ENCODE peak calls at places on chromosome 13, in five cellular contexts. M is astrocyte of the spinal cord, R is IMR-90, C is ascending aorta, L is fibroblast of lung. I is an unnamed sample.

GRCh38 chr13:28817204-28817603 is 2.9 kb upstream of the MTUS2 start:
- DNase-seq in C (no peak), L (no peak), M (no peak), R (no peak), I (no peak)

GRCh38 chr13:78596701-78597550 is 6.4 kb downstream of the POU4F1 start:
- DNase-seq in R (no peak), L (no peak), C (no peak), M (no peak), I (no peak)

GRCh38 chr13:100392709-100393630 is 195.6 kb downstream of the GGACT start:
- DNase-seq in M (peak), L (peak), C (peak), R (peak), I (peak)

GRCh38 chr13:66586489-66586888 is 643.6 kb downstream of the PCDH9 start:
- DNase-seq in M (no peak), C (no peak), L (peak), R (no peak), I (no peak)

GRCh38 chr13:109998808-109999528 is 212.6 kb upstream of the IRS2 start:
- DNase-seq in R (peak), L (peak), C (no peak), M (peak), I (no peak)

GRCh38 chr13:79434578-79434977 is 28.5 kb upstream of the RBM26 start:
- DNase-seq in M (peak), L (peak), R (peak), C (no peak), I (no peak)

GRCh38 chr13:104650426-104650825 is 1584.2 kb upstream of the SLC10A2 start:
- DNase-seq in M (no peak), R (no peak), C (no peak), L (no peak), I (no peak)

GRCh38 chr13:30791354-30791921 is 56.1 kb downstream of the ALOX5AP start:
- DNase-seq in L (peak), R (peak), C (no peak), M (peak), I (no peak)

GRCh38 chr13:32731576-32731975 is 145.3 kb downstream of the PDS5B start:
- DNase-seq in C (no peak), R (peak), L (peak), M (peak), I (no peak)

GRCh38 chr13:85419611-85420010 is 379.6 kb downstream of the SLITRK6 start:
- DNase-seq in M (no peak), C (no peak), L (no peak), R (no peak), I (no peak)

GRCh38 chr13:64551755-64552154 is 2678.4 kb downstream of the PCDH9 start:
- DNase-seq in L (peak), C (no peak), R (peak), M (peak), I (no peak)

GRCh38 chr13:40732658-40733057 is 38.3 kb downstream of the MRPS31 start:
- DNase-seq in R (no peak), C (no peak), L (no peak), M (no peak), I (no peak)

GRCh38 chr13:70424428-70424827 is 316.2 kb upstream of the KLHL1 start:
- DNase-seq in M (no peak), L (no peak), R (no peak), C (no peak), I (no peak)

GRCh38 chr13:57437587-57437986 is 194.0 kb upstream of the PCDH17 start:
- DNase-seq in C (no peak), M (no peak), R (no peak), L (no peak), I (no peak)

GRCh38 chr13:24254151-24254810 is 55.1 kb upstream of the C1QTNF9 start:
- DNase-seq in R (no peak), M (no peak), L (no peak), C (peak), I (peak)

GRCh38 chr13:62119739-62120700 is 704.4 kb upstream of the PCDH20 start:
- DNase-seq in R (peak), C (no peak), L (peak), M (peak), I (no peak)

DNA sequence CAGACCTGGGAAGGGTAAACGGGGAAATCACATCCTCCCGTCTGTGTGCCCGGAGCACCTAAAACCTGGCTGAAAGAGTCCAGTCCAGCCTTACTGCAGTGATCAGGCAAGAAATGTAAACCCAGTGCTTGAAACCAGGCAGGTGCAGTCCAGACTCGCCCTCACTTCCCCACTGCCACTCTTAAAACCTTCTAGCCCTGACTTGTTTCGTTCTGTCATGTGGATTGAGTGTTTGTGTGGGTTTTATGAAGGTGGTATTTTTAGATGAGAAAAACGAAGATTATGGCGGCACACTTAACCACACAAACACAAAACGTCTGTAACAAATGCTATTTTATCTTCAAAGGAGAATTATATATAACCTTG is 836 bp upstream of the CKAP2 start:
- DNase-seq in L (peak), R (peak), C (no peak), M (peak), I (no peak)
- H3K4me3 ChIP-seq in L (peak), R (peak), C (peak), M (peak), I (peak)

DNA sequence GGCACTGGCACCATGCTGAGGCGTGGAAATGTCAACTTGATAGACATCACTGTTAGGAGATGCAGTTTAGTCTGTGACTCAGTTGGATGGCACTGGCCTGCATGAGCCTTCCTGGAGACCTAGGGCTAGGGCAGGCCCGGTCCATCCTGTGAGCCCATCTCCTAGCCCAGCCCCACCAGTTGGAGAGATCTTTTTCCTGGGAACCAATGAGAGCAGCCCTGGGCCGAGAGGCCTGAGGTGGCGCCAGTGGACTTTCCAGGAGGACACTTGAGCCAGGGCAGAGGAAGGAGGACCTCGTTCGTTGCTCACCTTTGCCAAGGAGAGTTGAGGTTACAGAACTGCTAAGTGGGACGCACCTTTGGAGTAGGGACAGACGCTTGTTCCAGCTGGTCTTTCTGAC is 100.5 kb upstream of the TEX29 start:
- DNase-seq in R (no peak), C (no peak), L (no peak), M (no peak), I (no peak)
- H3K4me3 ChIP-seq in R (no peak), C (peak), L (no peak), M (no peak), I (no peak)

GRCh38 chr13:48038763-48039162 is 1.2 kb downstream of the NUDT15 start:
- DNase-seq in L (no peak), M (no peak), C (no peak), R (no peak), I (no peak)
- H3K4me3 ChIP-seq in L (peak), M (no peak), C (peak), R (no peak), I (no peak)

GRCh38 chr13:99256709-99257108 is 1.5 kb downstream of the GPR18 start:
- DNase-seq in C (no peak), M (peak), L (peak), R (peak), I (no peak)
- H3K4me3 ChIP-seq in C (no peak), M (no peak), L (no peak), R (no peak), I (no peak)

GRCh38 chr13:113836917-113837553 is 26.8 kb downstream of the GAS6 start:
- DNase-seq in C (no peak), R (peak), M (peak), L (peak), I (peak)
- H3K4me3 ChIP-seq in C (peak), R (no peak), M (no peak), L (peak), I (no peak)

GRCh38 chr13:44989071-44989889 is at the start of the genes GPALPP1 and NUFIP1:
- DNase-seq in M (peak), L (peak), R (peak), C (peak), I (peak)

DNA sequence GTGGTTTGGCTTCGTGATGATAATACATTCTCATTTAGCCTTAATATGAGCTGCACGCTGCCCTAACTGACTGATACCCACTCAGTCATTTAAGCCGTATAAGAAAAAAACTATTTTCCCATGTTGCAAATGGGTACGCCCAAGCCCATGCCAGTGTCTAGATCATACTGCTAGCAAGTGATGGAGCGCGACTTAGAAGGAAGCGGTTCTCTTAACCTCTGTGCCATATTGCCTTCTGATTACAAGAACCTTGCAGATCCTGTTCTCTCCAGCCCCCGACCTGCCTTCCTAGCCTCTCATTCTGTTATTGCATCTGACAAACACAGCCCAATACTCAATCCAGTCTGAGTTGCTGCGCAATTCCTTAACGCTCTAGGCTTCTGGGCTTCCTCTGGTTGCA is 603 bp downstream of the GPALPP1 start:
- DNase-seq in M (no peak), C (no peak), R (no peak), L (no peak), I (no peak)
- H3K4me3 ChIP-seq in M (peak), C (peak), R (peak), L (peak), I (peak)

DNA sequence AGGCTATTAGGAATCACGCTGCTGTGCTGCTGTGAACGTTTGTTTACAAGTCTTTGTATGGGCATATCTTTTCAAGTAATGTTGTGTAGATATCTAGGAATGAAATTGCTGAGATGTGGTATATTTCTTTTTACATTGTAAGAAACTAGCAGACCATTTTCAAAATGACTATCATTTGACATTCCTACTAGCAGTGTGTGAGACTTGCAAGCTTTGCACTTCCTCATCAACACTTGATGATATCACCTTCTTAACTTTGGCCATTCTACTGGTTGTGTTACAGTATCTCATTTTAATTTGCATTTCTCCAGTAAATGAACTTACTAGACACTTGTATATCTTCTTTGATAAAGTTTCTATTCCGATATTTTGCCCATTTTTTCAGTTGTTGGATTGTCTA is 12.1 kb downstream of the METTL21C start:
- DNase-seq in R (no peak), C (no peak), M (no peak), L (no peak), I (no peak)
- H3K4me3 ChIP-seq in R (no peak), C (no peak), M (no peak), L (no peak), I (no peak)

DNA sequence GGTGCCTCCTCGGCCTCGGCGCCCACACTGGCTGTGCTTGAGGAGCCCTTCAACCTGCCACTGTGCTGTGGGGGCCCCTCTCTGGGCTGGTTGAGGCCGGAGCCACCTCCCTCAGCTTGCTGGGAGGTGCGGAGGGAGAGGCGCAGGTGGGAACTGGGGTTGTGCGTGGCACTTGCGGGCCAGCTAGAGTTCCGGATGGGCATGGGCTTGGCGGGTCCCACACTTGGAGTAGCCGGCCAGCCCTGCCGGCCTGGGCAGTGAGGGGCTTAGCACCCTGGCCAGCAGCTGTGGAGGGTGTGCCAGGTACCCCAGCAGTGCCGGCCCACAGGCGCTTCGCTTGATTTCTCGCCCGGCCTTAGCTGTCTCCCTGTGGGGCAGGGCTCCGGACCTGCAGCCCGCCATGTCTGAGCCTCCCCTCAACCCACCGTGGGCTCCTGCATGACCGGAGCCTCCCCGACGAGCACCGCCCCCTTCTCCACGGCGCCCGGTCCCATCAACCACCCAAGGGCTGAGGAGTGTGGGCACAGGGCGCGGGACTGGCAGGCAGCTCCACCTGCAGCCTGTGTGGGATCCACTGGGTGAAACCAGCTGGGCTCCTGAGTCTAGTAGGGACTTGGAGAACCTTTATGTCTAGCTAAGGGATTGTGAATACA is 723.8 kb downstream of the DIAPH3 start:
- DNase-seq in L (no peak), M (no peak), R (no peak), C (no peak), I (no peak)
- H3K4me3 ChIP-seq in L (no peak), M (no peak), R (no peak), C (no peak), I (no peak)